ENCODE peak calls at places on chromosome 20, in eight cellular contexts. One of them, this sample, is unnamed.

GRCh38 chr20:43507150-43508080 is at the start of gene L3MBTL1:
- DNase-seq in tibial artery: no peak
- DNase-seq in kidney epithelial cell: peak; percentile 16
- DNase-seq in glutamatergic neuron: peak; percentile 73
- DNase-seq in uterus: no peak
- DNase-seq in mesothelial cell of epicardium: peak; percentile 61
- DNase-seq in MCF 10A: peak; percentile 47
- DNase-seq in transverse colon: peak; percentile 62
- DNase-seq in this sample: peak; percentile 89

GRCh38 chr20:57900226-57900905 is 190.6 kb upstream of the PMEPA1 start:
- DNase-seq in tibial artery: peak; percentile 7
- DNase-seq in kidney epithelial cell: no peak
- DNase-seq in glutamatergic neuron: no peak
- DNase-seq in uterus: no peak
- DNase-seq in mesothelial cell of epicardium: no peak
- DNase-seq in MCF 10A: no peak
- DNase-seq in transverse colon: no peak
- DNase-seq in this sample: no peak

GRCh38 chr20:60921021-60921622 is 330.9 kb upstream of the CDH4 start:
- DNase-seq in tibial artery: no peak
- DNase-seq in kidney epithelial cell: no peak
- DNase-seq in glutamatergic neuron: no peak
- DNase-seq in uterus: no peak
- DNase-seq in mesothelial cell of epicardium: peak; percentile 40
- DNase-seq in MCF 10A: no peak
- DNase-seq in transverse colon: no peak
- DNase-seq in this sample: no peak

GRCh38 chr20:63969851-63970713 is at the start of gene ZNF512B:
- DNase-seq in tibial artery: no peak
- DNase-seq in kidney epithelial cell: no peak
- DNase-seq in glutamatergic neuron: peak; percentile 78
- DNase-seq in uterus: peak; percentile 69
- DNase-seq in mesothelial cell of epicardium: peak; percentile 64
- DNase-seq in MCF 10A: peak; percentile 58
- DNase-seq in transverse colon: peak; percentile 59
- DNase-seq in this sample: peak; percentile 90

GRCh38 chr20:34293589-34293988 is 9.6 kb downstream of the AHCY start:
- DNase-seq in tibial artery: no peak
- DNase-seq in kidney epithelial cell: no peak
- DNase-seq in glutamatergic neuron: no peak
- DNase-seq in uterus: no peak
- DNase-seq in mesothelial cell of epicardium: no peak
- DNase-seq in MCF 10A: no peak
- DNase-seq in transverse colon: no peak
- DNase-seq in this sample: no peak

GRCh38 chr20:23435675-23436539 is 3.6 kb upstream of the CSTL1 start:
- DNase-seq in tibial artery: peak; percentile 67
- DNase-seq in kidney epithelial cell: no peak
- DNase-seq in glutamatergic neuron: no peak
- DNase-seq in uterus: no peak
- DNase-seq in mesothelial cell of epicardium: no peak
- DNase-seq in MCF 10A: no peak
- DNase-seq in transverse colon: peak; percentile 66
- DNase-seq in this sample: no peak

GRCh38 chr20:63641146-63641791 is 12.0 kb downstream of the STMN3 start:
- DNase-seq in tibial artery: no peak
- DNase-seq in kidney epithelial cell: no peak
- DNase-seq in glutamatergic neuron: no peak
- DNase-seq in uterus: peak; percentile 43
- DNase-seq in mesothelial cell of epicardium: no peak
- DNase-seq in MCF 10A: no peak
- DNase-seq in transverse colon: peak; percentile 41
- DNase-seq in this sample: no peak

GRCh38 chr20:10609276-10609675 is 64.5 kb downstream of the JAG1 start:
- DNase-seq in tibial artery: peak; percentile 86
- DNase-seq in kidney epithelial cell: no peak
- DNase-seq in glutamatergic neuron: no peak
- DNase-seq in uterus: peak; percentile 74
- DNase-seq in mesothelial cell of epicardium: no peak
- DNase-seq in MCF 10A: peak; percentile 51
- DNase-seq in transverse colon: no peak
- DNase-seq in this sample: no peak

GRCh38 chr20:54711061-54711460 is 235.7 kb downstream of the DOK5 start:
- DNase-seq in tibial artery: no peak
- DNase-seq in kidney epithelial cell: no peak
- DNase-seq in glutamatergic neuron: no peak
- DNase-seq in uterus: no peak
- DNase-seq in mesothelial cell of epicardium: no peak
- DNase-seq in MCF 10A: no peak
- DNase-seq in transverse colon: no peak
- DNase-seq in this sample: no peak

GRCh38 chr20:57094171-57094891 is 172.1 kb downstream of the BMP7 start:
- DNase-seq in tibial artery: no peak
- DNase-seq in kidney epithelial cell: no peak
- DNase-seq in glutamatergic neuron: no peak
- DNase-seq in uterus: no peak
- DNase-seq in mesothelial cell of epicardium: no peak
- DNase-seq in MCF 10A: no peak
- DNase-seq in transverse colon: no peak
- DNase-seq in this sample: no peak

GRCh38 chr20:4067600-4068261 is 52.4 kb upstream of the RNF24 start:
- DNase-seq in tibial artery: peak; percentile 52
- DNase-seq in kidney epithelial cell: no peak
- DNase-seq in glutamatergic neuron: no peak
- DNase-seq in uterus: no peak
- DNase-seq in mesothelial cell of epicardium: no peak
- DNase-seq in MCF 10A: peak; percentile 87
- DNase-seq in transverse colon: no peak
- DNase-seq in this sample: peak; percentile 11

GRCh38 chr20:50248104-50248631 is 57.5 kb downstream of the CEBPB start:
- DNase-seq in tibial artery: no peak
- DNase-seq in kidney epithelial cell: no peak
- DNase-seq in glutamatergic neuron: no peak
- DNase-seq in uterus: no peak
- DNase-seq in mesothelial cell of epicardium: no peak
- DNase-seq in MCF 10A: peak; percentile 47
- DNase-seq in transverse colon: no peak
- DNase-seq in this sample: peak; percentile 80

GRCh38 chr20:6566821-6567220 is 200.7 kb upstream of the BMP2 start:
- DNase-seq in tibial artery: no peak
- DNase-seq in kidney epithelial cell: peak; percentile 67
- DNase-seq in glutamatergic neuron: no peak
- DNase-seq in uterus: no peak
- DNase-seq in mesothelial cell of epicardium: no peak
- DNase-seq in MCF 10A: peak; percentile 94
- DNase-seq in transverse colon: no peak
- DNase-seq in this sample: no peak

DNA sequence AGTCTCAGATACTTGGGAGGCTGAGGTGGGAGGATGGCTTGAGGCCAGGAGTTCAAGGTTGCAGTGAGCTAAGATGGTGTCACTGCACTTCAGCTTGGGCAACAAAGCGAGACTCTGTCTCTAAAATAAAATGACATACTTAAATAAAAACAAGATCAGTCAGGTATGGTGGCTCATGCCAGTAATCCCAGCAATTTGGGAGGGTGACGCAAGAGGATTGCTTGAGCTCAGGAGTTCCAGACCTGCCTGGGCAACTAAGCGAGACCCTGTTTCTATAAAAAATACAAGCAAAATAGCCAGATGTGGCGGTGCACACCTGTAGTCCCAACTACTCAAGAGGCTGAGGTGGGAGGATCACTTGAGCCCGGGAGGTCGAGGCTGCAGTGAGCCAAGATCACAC is 149.6 kb downstream of the ZFP64 start:
- DNase-seq in tibial artery: no peak
- DNase-seq in kidney epithelial cell: no peak
- DNase-seq in glutamatergic neuron: no peak
- DNase-seq in uterus: no peak
- DNase-seq in mesothelial cell of epicardium: no peak
- DNase-seq in MCF 10A: no peak
- DNase-seq in transverse colon: no peak
- DNase-seq in this sample: no peak
- TF ChIP-seq CTCF in tibial artery: no peak
- TF ChIP-seq CTCF in kidney epithelial cell: no peak
- TF ChIP-seq CTCF in glutamatergic neuron: no peak
- TF ChIP-seq CTCF in uterus: no peak
- TF ChIP-seq CTCF in mesothelial cell of epicardium: no peak
- TF ChIP-seq CTCF in MCF 10A: no peak
- TF ChIP-seq CTCF in transverse colon: no peak
- TF ChIP-seq CTCF in this sample: no peak

GRCh38 chr20:39103305-39103704 is 141.2 kb downstream of the DHX35 start:
- DNase-seq in tibial artery: no peak
- DNase-seq in kidney epithelial cell: no peak
- DNase-seq in glutamatergic neuron: no peak
- DNase-seq in uterus: no peak
- DNase-seq in mesothelial cell of epicardium: no peak
- DNase-seq in MCF 10A: no peak
- DNase-seq in transverse colon: no peak
- DNase-seq in this sample: no peak

GRCh38 chr20:39106791-39107190 is 144.6 kb downstream of the DHX35 start:
- DNase-seq in tibial artery: no peak
- DNase-seq in kidney epithelial cell: no peak
- DNase-seq in glutamatergic neuron: no peak
- DNase-seq in uterus: no peak
- DNase-seq in mesothelial cell of epicardium: no peak
- DNase-seq in MCF 10A: no peak
- DNase-seq in transverse colon: no peak
- DNase-seq in this sample: no peak

GRCh38 chr20:39103732-39104131 is 141.6 kb downstream of the DHX35 start:
- DNase-seq in tibial artery: no peak
- DNase-seq in kidney epithelial cell: no peak
- DNase-seq in glutamatergic neuron: no peak
- DNase-seq in uterus: no peak
- DNase-seq in mesothelial cell of epicardium: no peak
- DNase-seq in MCF 10A: no peak
- DNase-seq in transverse colon: no peak
- DNase-seq in this sample: no peak

GRCh38 chr20:39107741-39108140 is 145.6 kb downstream of the DHX35 start:
- DNase-seq in tibial artery: no peak
- DNase-seq in kidney epithelial cell: no peak
- DNase-seq in glutamatergic neuron: no peak
- DNase-seq in uterus: no peak
- DNase-seq in mesothelial cell of epicardium: no peak
- DNase-seq in MCF 10A: no peak
- DNase-seq in transverse colon: no peak
- DNase-seq in this sample: peak; percentile 18

GRCh38 chr20:39105551-39105950 is 143.4 kb downstream of the DHX35 start:
- DNase-seq in tibial artery: no peak
- DNase-seq in kidney epithelial cell: no peak
- DNase-seq in glutamatergic neuron: no peak
- DNase-seq in uterus: no peak
- DNase-seq in mesothelial cell of epicardium: no peak
- DNase-seq in MCF 10A: no peak
- DNase-seq in transverse colon: no peak
- DNase-seq in this sample: peak; percentile 43
- TF ChIP-seq CTCF in tibial artery: no peak
- TF ChIP-seq CTCF in kidney epithelial cell: no peak
- TF ChIP-seq CTCF in glutamatergic neuron: peak; percentile 7
- TF ChIP-seq CTCF in uterus: no peak
- TF ChIP-seq CTCF in mesothelial cell of epicardium: no peak
- TF ChIP-seq CTCF in MCF 10A: peak; percentile 12
- TF ChIP-seq CTCF in transverse colon: no peak
- TF ChIP-seq CTCF in this sample: peak; percentile 49

DNA sequence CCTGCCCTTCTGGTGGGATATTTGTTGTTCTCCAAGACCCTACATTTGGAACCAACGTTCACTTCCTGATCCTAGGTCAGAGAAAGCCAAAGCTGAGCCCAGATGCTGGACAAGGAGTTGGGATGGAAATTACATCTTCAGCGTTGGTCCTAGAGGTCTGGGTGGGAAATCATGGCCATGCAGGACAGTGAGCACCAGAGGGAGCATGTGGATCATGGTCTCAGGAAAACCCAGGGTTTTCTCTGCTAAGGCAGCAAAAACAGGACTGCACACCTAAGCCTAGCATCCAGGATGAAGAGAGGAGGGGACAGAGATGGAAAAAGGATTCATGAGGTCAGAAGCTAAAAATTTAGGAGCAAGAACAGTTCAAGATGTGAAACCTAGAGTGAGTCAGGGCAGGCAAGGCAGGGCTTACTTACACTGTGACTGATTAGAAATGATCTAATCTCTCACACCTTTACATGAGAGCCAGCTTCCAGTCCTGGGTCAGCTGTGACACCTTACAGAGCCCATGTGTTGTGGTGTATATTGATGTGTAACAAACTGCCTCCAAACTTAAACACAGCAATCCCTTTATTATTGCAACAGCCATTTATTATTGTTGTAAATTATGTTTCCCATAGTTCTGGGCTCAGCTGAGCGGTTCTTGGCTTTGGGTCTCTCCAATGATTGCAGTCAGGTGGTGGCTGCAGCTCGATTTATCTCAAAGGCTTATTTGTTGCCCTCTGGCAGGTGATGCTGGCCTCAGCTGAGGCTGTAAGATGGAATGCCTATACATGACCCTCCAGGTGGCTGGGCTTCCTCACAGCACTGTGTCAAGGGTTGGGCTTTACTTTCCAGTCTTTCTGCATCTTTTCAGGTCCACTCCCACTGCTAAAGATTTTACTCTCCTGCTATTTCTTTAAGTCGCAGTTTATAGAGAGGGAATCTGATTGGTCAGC is 6.5 kb downstream of the C20orf202 start:
- DNase-seq in tibial artery: no peak
- DNase-seq in kidney epithelial cell: no peak
- DNase-seq in glutamatergic neuron: no peak
- DNase-seq in uterus: no peak
- DNase-seq in mesothelial cell of epicardium: no peak
- DNase-seq in MCF 10A: no peak
- DNase-seq in transverse colon: no peak
- DNase-seq in this sample: no peak
- TF ChIP-seq CTCF in tibial artery: no peak
- TF ChIP-seq CTCF in kidney epithelial cell: peak; percentile 23
- TF ChIP-seq CTCF in glutamatergic neuron: no peak
- TF ChIP-seq CTCF in uterus: no peak
- TF ChIP-seq CTCF in mesothelial cell of epicardium: no peak
- TF ChIP-seq CTCF in MCF 10A: no peak
- TF ChIP-seq CTCF in transverse colon: no peak
- TF ChIP-seq CTCF in this sample: peak; percentile 28

GRCh38 chr20:58944610-58945009 is 36.4 kb upstream of the NELFCD start:
- DNase-seq in tibial artery: no peak
- DNase-seq in kidney epithelial cell: no peak
- DNase-seq in glutamatergic neuron: no peak
- DNase-seq in uterus: no peak
- DNase-seq in mesothelial cell of epicardium: no peak
- DNase-seq in MCF 10A: no peak
- DNase-seq in transverse colon: no peak
- DNase-seq in this sample: peak; percentile 80

GRCh38 chr20:58953050-58953449 is 28.0 kb upstream of the NELFCD start:
- DNase-seq in tibial artery: no peak
- DNase-seq in kidney epithelial cell: no peak
- DNase-seq in glutamatergic neuron: no peak
- DNase-seq in uterus: no peak
- DNase-seq in mesothelial cell of epicardium: no peak
- DNase-seq in MCF 10A: no peak
- DNase-seq in transverse colon: no peak
- DNase-seq in this sample: no peak

GRCh38 chr20:58956078-58956477 is 25.0 kb upstream of the NELFCD start:
- DNase-seq in tibial artery: no peak
- DNase-seq in kidney epithelial cell: no peak
- DNase-seq in glutamatergic neuron: no peak
- DNase-seq in uterus: no peak
- DNase-seq in mesothelial cell of epicardium: no peak
- DNase-seq in MCF 10A: peak; percentile 74
- DNase-seq in transverse colon: no peak
- DNase-seq in this sample: no peak

GRCh38 chr20:58945967-58946631 is 35.0 kb upstream of the NELFCD start:
- DNase-seq in tibial artery: no peak
- DNase-seq in kidney epithelial cell: no peak
- DNase-seq in glutamatergic neuron: no peak
- DNase-seq in uterus: no peak
- DNase-seq in mesothelial cell of epicardium: no peak
- DNase-seq in MCF 10A: no peak
- DNase-seq in transverse colon: no peak
- DNase-seq in this sample: no peak

GRCh38 chr20:58950603-58951002 is 30.5 kb upstream of the NELFCD start:
- DNase-seq in tibial artery: no peak
- DNase-seq in kidney epithelial cell: no peak
- DNase-seq in glutamatergic neuron: no peak
- DNase-seq in uterus: no peak
- DNase-seq in mesothelial cell of epicardium: no peak
- DNase-seq in MCF 10A: peak; percentile 6
- DNase-seq in transverse colon: no peak
- DNase-seq in this sample: no peak
- TF ChIP-seq CTCF in tibial artery: no peak
- TF ChIP-seq CTCF in kidney epithelial cell: no peak
- TF ChIP-seq CTCF in glutamatergic neuron: no peak
- TF ChIP-seq CTCF in uterus: no peak
- TF ChIP-seq CTCF in mesothelial cell of epicardium: no peak
- TF ChIP-seq CTCF in MCF 10A: no peak
- TF ChIP-seq CTCF in transverse colon: peak; percentile 4
- TF ChIP-seq CTCF in this sample: no peak